ENCODE peak calls at places on chromosome 19, in nine cellular contexts. B is left ventricle myocardium superior; H is astrocyte of the hippocampus; W is HFF-Myc; S is activated CD4-positive, alpha-beta T cell treated with anti-CD3 and anti-CD28 coated beads, Interleukin-2, amount 50 U/mL, for 24 hours; F is NCI-H510A; T is HL-60; Y is NCI-H1092; E is NCI-H1048. U is an unnamed sample.

GRCh38 chr19:42547927-42548326 is 19.6 kb upstream of the CEACAM1 start:
- DNase-seq in F (no peak), S (no peak), B (no peak), W (no peak), Y (no peak), E (no peak), T (no peak), H (no peak), U (no peak)

GRCh38 chr19:6020972-6021805 is 43.2 kb upstream of the RANBP3 start:
- DNase-seq in Y (peak; percentile 52), S (no peak), B (peak; percentile 10), H (no peak), E (no peak), W (no peak), F (peak; percentile 39), T (no peak), U (no peak)

GRCh38 chr19:41328818-41329220 is 18.8 kb downstream of the CCDC97 start:
- DNase-seq in S (no peak), T (peak; percentile 78), W (no peak), B (peak; percentile 43), H (no peak), E (no peak), F (no peak), Y (no peak), U (no peak)

GRCh38 chr19:5799247-5800241 is 5.3 kb upstream of the NRTN start:
- DNase-seq in H (no peak), E (no peak), T (no peak), B (peak; percentile 71), F (no peak), S (no peak), W (no peak), Y (peak; percentile 66), U (no peak)

GRCh38 chr19:5821521-5822180 is 16.8 kb downstream of the NRTN start:
- DNase-seq in E (no peak), H (no peak), S (no peak), Y (no peak), T (no peak), F (no peak), W (no peak), B (no peak), U (no peak)

GRCh38 chr19:3507371-3508120 is 1.4 kb downstream of the FZR1 start:
- DNase-seq in S (no peak), E (no peak), Y (no peak), W (no peak), T (no peak), H (peak; percentile 53), F (no peak), B (peak; percentile 43), U (no peak)

GRCh38 chr19:47697863-47698609 is 15.2 kb upstream of the EHD2 start:
- DNase-seq in E (peak; percentile 26), Y (no peak), H (peak; percentile 91), S (peak; percentile 44), W (peak; percentile 52), F (peak; percentile 61), B (peak; percentile 79), T (peak; percentile 76), U (peak; percentile 33)

GRCh38 chr19:29662604-29663404 is 2.5 kb upstream of the PLEKHF1 start:
- DNase-seq in H (peak; percentile 93), F (no peak), Y (no peak), W (no peak), S (no peak), T (no peak), B (peak; percentile 75), E (no peak), U (peak; percentile 66)